ENCODE peak calls at places on chromosomes 11 and 22, in five cellular contexts. S is lower leg skin; U is activated CD4-positive, alpha-beta memory T cell treated with anti-CD3 and anti-CD28 coated beads for 36 hours; V is activated gamma-delta T cell; H is activated CD8-positive, alpha-beta T cell treated with anti-CD3 and anti-CD28 coated beads for 36 hours. A is an unnamed sample.

GRCh38 chr11:66727282-66727882 is 1.6 kb downstream of the SPTBN2 start:
- DNase-seq in S (no peak), U (peak; percentile 46), V (no peak), H (peak; percentile 41), A (peak; percentile 65)

GRCh38 chr11:79456501-79456900 is 15.7 kb upstream of the TENM4 start:
- DNase-seq in S (no peak), U (no peak), V (no peak), H (no peak), A (no peak)

GRCh38 chr22:46971141-46971775 is 208.8 kb downstream of the TBC1D22A start:
- DNase-seq in S (peak; percentile 32), U (no peak), V (no peak), H (no peak), A (peak; percentile 39)

GRCh38 chr11:126716456-126717083 is 284.0 kb downstream of the KIRREL3 start:
- DNase-seq in S (peak; percentile 25), U (peak; percentile 43), V (no peak), H (peak; percentile 61), A (peak; percentile 57)

GRCh38 chr11:94623120-94623735 is 56.1 kb downstream of the PIWIL4 start:
- DNase-seq in S (peak; percentile 66), U (peak; percentile 62), V (no peak), H (peak; percentile 70), A (peak; percentile 94)

GRCh38 chr11:44528103-44528502 is 37.4 kb upstream of the CD82 start:
- DNase-seq in S (no peak), U (peak; percentile 33), V (no peak), H (no peak), A (no peak)

GRCh38 chr22:17938484-17938924 is 85.9 kb downstream of the MICAL3 start:
- DNase-seq in S (no peak), U (no peak), V (no peak), H (no peak), A (no peak)

GRCh38 chr11:9571071-9571765 is 2.3 kb upstream of the WEE1 start:
- DNase-seq in S (no peak), U (no peak), V (no peak), H (no peak), A (no peak)

GRCh38 chr22:19827341-19828034 is 27.2 kb downstream of the GNB1L start:
- DNase-seq in S (no peak), U (no peak), V (no peak), H (no peak), A (no peak)

GRCh38 chr11:113885897-113886296 is 10.5 kb upstream of the USP28 start:
- DNase-seq in S (no peak), U (no peak), V (no peak), H (no peak), A (no peak)

GRCh38 chr11:32881286-32881685 is 11.3 kb upstream of the QSER1 start:
- DNase-seq in S (no peak), U (no peak), V (no peak), H (no peak), A (no peak)

GRCh38 chr11:773425-773824 is 3.9 kb downstream of the GATD1 start:
- DNase-seq in S (no peak), U (no peak), V (no peak), H (no peak), A (no peak)